ENCODE peak calls at places on chromosomes 6 and 20, in five cellular contexts. A, G, C, Y and V are unnamed samples.
A peak's percentile ranks its signal among the peaks of the same experiment; 100 is the strongest.

GRCh38 chr6:4800662-4801061 is 24.5 kb downstream of the CDYL start:
- DNase-seq in G (no peak), C (no peak), A (no peak), Y (no peak), V (no peak)

GRCh38 chr6:17178754-17179153 is 76.9 kb downstream of the STMND1 start:
- DNase-seq in A (no peak), G (no peak), C (no peak), Y (no peak), V (no peak)

GRCh38 chr20:59753836-59754235 is 149.5 kb downstream of the PHACTR3 start:
- DNase-seq in C (no peak), A (no peak), G (no peak), Y (no peak), V (no peak)

GRCh38 chr6:163637524-163637923 is 223.0 kb downstream of the QKI start:
- DNase-seq in A (no peak), C (peak; percentile 47), G (no peak), Y (no peak), V (no peak)

GRCh38 chr20:36644032-36644712 is 1.8 kb downstream of the SLA2 start:
- DNase-seq in A (no peak), C (no peak), G (no peak), Y (peak; percentile 9), V (no peak)

GRCh38 chr6:49892280-49892679 is 25.9 kb upstream of the CRISP1 start:
- DNase-seq in G (no peak), C (no peak), A (no peak), Y (no peak), V (no peak)

GRCh38 chr6:127207591-127208120 is 59.0 kb upstream of the RNF146 start:
- DNase-seq in A (peak; percentile 58), G (peak; percentile 72), C (no peak), Y (no peak), V (peak; percentile 39)

GRCh38 chr20:35756404-35756803 is 14.3 kb upstream of the RBM39 start:
- DNase-seq in Y (no peak), A (no peak), C (no peak), G (no peak), V (no peak)

GRCh38 chr20:17611540-17612286 is 41.8 kb downstream of the DSTN start:
- DNase-seq in A (no peak), G (no peak), C (no peak), Y (no peak), V (no peak)

GRCh38 chr6:86937219-86938079 is at the start of gene HTR1E:
- DNase-seq in A (peak; percentile 27), Y (peak; percentile 74), G (no peak), C (no peak), V (peak; percentile 31)

GRCh38 chr20:31548823-31549512 is 34.7 kb downstream of the HM13 start:
- DNase-seq in Y (peak; percentile 27), A (no peak), G (no peak), C (no peak), V (no peak)

GRCh38 chr6:161561938-161562337 is 288.1 kb upstream of the AGPAT4 start:
- DNase-seq in A (no peak), G (no peak), C (no peak), Y (no peak), V (no peak)

GRCh38 chr6:14305629-14306028 is 188.1 kb downstream of the CD83 start:
- DNase-seq in G (no peak), Y (no peak), A (no peak), C (no peak), V (no peak)

GRCh38 chr20:13525225-13525940 is 113.3 kb downstream of the TASP1 start:
- DNase-seq in Y (no peak), C (no peak), A (peak; percentile 87), G (peak; percentile 80), V (peak; percentile 93)

GRCh38 chr20:22425344-22426295 is 158.8 kb downstream of the FOXA2 start:
- DNase-seq in A (no peak), Y (no peak), C (no peak), G (no peak), V (no peak)

GRCh38 chr20:17571967-17572638 is 2.2 kb downstream of the DSTN start:
- DNase-seq in G (no peak), A (no peak), Y (no peak), C (no peak), V (no peak)

GRCh38 chr6:8102122-8102958 is at the start of gene EEF1E1:
- DNase-seq in G (peak; percentile 81), A (peak; percentile 94), Y (peak; percentile 94), C (peak; percentile 77), V (peak; percentile 94)

GRCh38 chr20:25637247-25637646 is 13.4 kb upstream of the NANP start:
- DNase-seq in G (no peak), Y (no peak), C (no peak), A (no peak), V (no peak)

GRCh38 chr20:38810926-38811325 is 5.4 kb downstream of the PPP1R16B start:
- DNase-seq in G (no peak), A (no peak), C (no peak), Y (no peak), V (no peak)

GRCh38 chr6:19279137-19279747 is 557.9 kb upstream of the ID4 start:
- DNase-seq in C (no peak), G (no peak), Y (no peak), A (peak; percentile 67), V (no peak)

GRCh38 chr6:12761376-12762115 is 45.0 kb downstream of the PHACTR1 start:
- DNase-seq in C (no peak), G (peak; percentile 69), A (peak; percentile 24), Y (no peak), V (no peak)

GRCh38 chr20:34703573-34704176 is 469 bp upstream of the TP53INP2 start:
- DNase-seq in A (peak; percentile 37), G (no peak), C (no peak), Y (no peak), V (peak; percentile 21)

GRCh38 chr6:15879372-15880261 is 216.8 kb upstream of the DTNBP1 start:
- DNase-seq in Y (peak; percentile 79), A (peak; percentile 79), C (no peak), G (no peak), V (peak; percentile 32)

GRCh38 chr6:143773503-143773902 is 69.6 kb upstream of the LTV1 start:
- DNase-seq in Y (no peak), G (no peak), A (peak; percentile 20), C (no peak), V (no peak)

GRCh38 chr6:134245041-134245440 is 72.9 kb downstream of the SGK1 start:
- DNase-seq in G (peak; percentile 63), Y (peak; percentile 53), C (no peak), A (peak; percentile 77), V (peak; percentile 74)

GRCh38 chr6:85677243-85677956 is 34.7 kb upstream of the SYNCRIP start:
- DNase-seq in A (peak; percentile 59), G (no peak), C (no peak), Y (no peak), V (no peak)

GRCh38 chr6:3813150-3813780 is 35.9 kb upstream of the FAM50B start:
- DNase-seq in C (no peak), G (no peak), Y (no peak), A (peak; percentile 47), V (peak; percentile 32)

GRCh38 chr6:29564875-29565274 is 5.3 kb upstream of the UBD start:
- DNase-seq in Y (no peak), A (no peak), C (no peak), G (no peak), V (peak; percentile 7)

GRCh38 chr6:52754443-52754842 is 8.8 kb downstream of the GSTA2 start:
- DNase-seq in A (no peak), Y (no peak), G (no peak), C (no peak), V (no peak)

GRCh38 chr6:16769986-16770376 is 8.7 kb upstream of the ATXN1 start:
- DNase-seq in C (no peak), Y (no peak), A (peak; percentile 70), G (no peak), V (peak; percentile 87)

GRCh38 chr20:63359937-63360849 is 956 bp downstream of the CHRNA4 start:
- DNase-seq in Y (no peak), G (no peak), A (no peak), C (no peak), V (no peak)
- H3K4me3 ChIP-seq in Y (no peak overlapping the region), G (no peak overlapping the region), A (no peak overlapping the region), C (no peak overlapping the region), V (no peak overlapping the region)

GRCh38 chr20:24388828-24389325 is 80.6 kb upstream of the SYNDIG1 start:
- DNase-seq in A (no peak), Y (no peak), C (no peak), G (no peak), V (no peak)
- H3K4me3 ChIP-seq in A (no peak overlapping the region), Y (no peak overlapping the region), C (no peak overlapping the region), G (no peak overlapping the region), V (no peak overlapping the region)

DNA sequence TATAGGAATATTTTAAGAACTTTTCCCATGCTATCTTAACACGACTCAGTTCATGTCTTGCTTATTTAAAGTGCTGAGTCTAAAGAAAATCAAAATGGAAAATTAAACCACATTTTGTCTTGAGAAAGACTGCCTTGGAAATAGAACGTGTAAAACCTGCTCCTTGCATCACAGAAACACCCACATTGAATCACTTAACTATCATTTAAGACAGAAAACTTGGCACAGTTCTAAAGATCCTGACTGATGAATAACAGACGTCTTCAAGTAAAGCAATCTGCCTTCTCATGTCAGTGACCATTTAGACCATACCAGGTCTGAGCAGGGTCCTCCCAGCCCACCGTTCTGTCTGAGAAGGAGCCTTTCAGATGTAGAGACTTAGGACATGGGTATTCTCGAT is 7.4 kb downstream of the PERP start:
- DNase-seq in G (peak; percentile 67), Y (no peak), A (peak; percentile 47), C (no peak), V (peak; percentile 38)
- H3K4me3 ChIP-seq in G (no peak overlapping the region), Y (no peak overlapping the region), A (no peak overlapping the region), C (no peak overlapping the region), V (no peak overlapping the region)

GRCh38 chr20:8130840-8131526 is 1.1 kb upstream of the PLCB1 start:
- DNase-seq in Y (no peak), G (no peak), C (no peak), A (no peak), V (no peak)
- H3K4me3 ChIP-seq in Y (peak overlapping the region; percentile 55), G (no peak overlapping the region), C (no peak overlapping the region), A (peak overlapping the region; percentile 73), V (peak overlapping the region; percentile 58)

GRCh38 chr6:35718911-35719381 is 17.9 kb upstream of the ARMC12 start:
- DNase-seq in A (peak; percentile 43), C (no peak), G (peak; percentile 38), Y (peak; percentile 58), V (no peak)
- H3K4me3 ChIP-seq in A (peak overlapping the region; percentile 46), C (peak overlapping the region; percentile 49), G (peak overlapping the region; percentile 32), Y (no peak overlapping the region), V (no peak overlapping the region)